ENCODE peak calls at places on chromosome 9, in nine cellular contexts. One of them, this sample, is unnamed.

GRCh38 chr9:93196095-93197055 is 12.4 kb downstream of the WNK2 start:
- DNase-seq in hippocampal formation: no peak
- DNase-seq in hepatocyte: no peak
- DNase-seq in left colon: no peak
- DNase-seq in HT1080: no peak
- DNase-seq in stimulated activated CD8-positive, alpha-beta memory T cell treated with anti-CD3 and anti-CD28 coated beads, Interleukin-15, amount 100 ng/mL, for 24 hours: no peak
- DNase-seq in NCI-H2081: no peak
- DNase-seq in renal cortical epithelial cell: no peak
- DNase-seq in HuH-7: peak; percentile 42
- DNase-seq in this sample: no peak

GRCh38 chr9:72038890-72039410 is 21.5 kb downstream of the C9orf57 start:
- DNase-seq in HT1080: peak; percentile 68
- DNase-seq in hippocampal formation: peak; percentile 49
- DNase-seq in NCI-H2081: peak; percentile 52
- DNase-seq in HuH-7: peak; percentile 79
- DNase-seq in hepatocyte: peak; percentile 88
- DNase-seq in stimulated activated CD8-positive, alpha-beta memory T cell treated with anti-CD3 and anti-CD28 coated beads, Interleukin-15, amount 100 ng/mL, for 24 hours: peak; percentile 35
- DNase-seq in left colon: peak; percentile 80
- DNase-seq in renal cortical epithelial cell: peak; percentile 73
- DNase-seq in this sample: peak; percentile 85

GRCh38 chr9:73151653-73152382 is at the start of gene ANXA1:
- DNase-seq in left colon: no peak
- DNase-seq in renal cortical epithelial cell: peak; percentile 96
- DNase-seq in HT1080: peak; percentile 92
- DNase-seq in NCI-H2081: no peak
- DNase-seq in stimulated activated CD8-positive, alpha-beta memory T cell treated with anti-CD3 and anti-CD28 coated beads, Interleukin-15, amount 100 ng/mL, for 24 hours: no peak
- DNase-seq in hepatocyte: peak; percentile 48
- DNase-seq in hippocampal formation: no peak
- DNase-seq in HuH-7: no peak
- DNase-seq in this sample: no peak

GRCh38 chr9:81685763-81686613 is 3.4 kb downstream of the TLE1 start:
- DNase-seq in left colon: no peak
- DNase-seq in hepatocyte: peak; percentile 48
- DNase-seq in HuH-7: no peak
- DNase-seq in renal cortical epithelial cell: peak; percentile 51
- DNase-seq in HT1080: no peak
- DNase-seq in NCI-H2081: no peak
- DNase-seq in hippocampal formation: no peak
- DNase-seq in stimulated activated CD8-positive, alpha-beta memory T cell treated with anti-CD3 and anti-CD28 coated beads, Interleukin-15, amount 100 ng/mL, for 24 hours: no peak
- DNase-seq in this sample: no peak

GRCh38 chr9:130034570-130034969 is 8.4 kb downstream of the FNBP1 start:
- DNase-seq in hippocampal formation: no peak
- DNase-seq in renal cortical epithelial cell: peak; percentile 40
- DNase-seq in HT1080: peak; percentile 54
- DNase-seq in HuH-7: no peak
- DNase-seq in stimulated activated CD8-positive, alpha-beta memory T cell treated with anti-CD3 and anti-CD28 coated beads, Interleukin-15, amount 100 ng/mL, for 24 hours: no peak
- DNase-seq in hepatocyte: no peak
- DNase-seq in left colon: no peak
- DNase-seq in NCI-H2081: no peak
- DNase-seq in this sample: no peak

GRCh38 chr9:108850293-108850897 is 5.4 kb downstream of the ACTL7B start:
- DNase-seq in NCI-H2081: no peak
- DNase-seq in hippocampal formation: no peak
- DNase-seq in renal cortical epithelial cell: peak; percentile 63
- DNase-seq in HuH-7: peak; percentile 69
- DNase-seq in hepatocyte: peak; percentile 37
- DNase-seq in stimulated activated CD8-positive, alpha-beta memory T cell treated with anti-CD3 and anti-CD28 coated beads, Interleukin-15, amount 100 ng/mL, for 24 hours: no peak
- DNase-seq in HT1080: no peak
- DNase-seq in left colon: no peak
- DNase-seq in this sample: no peak

GRCh38 chr9:2496934-2497333 is 124.7 kb upstream of the VLDLR start:
- DNase-seq in renal cortical epithelial cell: no peak
- DNase-seq in HT1080: no peak
- DNase-seq in stimulated activated CD8-positive, alpha-beta memory T cell treated with anti-CD3 and anti-CD28 coated beads, Interleukin-15, amount 100 ng/mL, for 24 hours: no peak
- DNase-seq in NCI-H2081: no peak
- DNase-seq in hepatocyte: no peak
- DNase-seq in left colon: no peak
- DNase-seq in hippocampal formation: no peak
- DNase-seq in HuH-7: no peak
- DNase-seq in this sample: no peak

GRCh38 chr9:128244443-128245226 is 31.2 kb downstream of the GOLGA2 start:
- DNase-seq in hippocampal formation: no peak
- DNase-seq in hepatocyte: peak; percentile 92
- DNase-seq in HuH-7: no peak
- DNase-seq in left colon: peak; percentile 55
- DNase-seq in stimulated activated CD8-positive, alpha-beta memory T cell treated with anti-CD3 and anti-CD28 coated beads, Interleukin-15, amount 100 ng/mL, for 24 hours: no peak
- DNase-seq in HT1080: no peak
- DNase-seq in renal cortical epithelial cell: no peak
- DNase-seq in NCI-H2081: no peak
- DNase-seq in this sample: no peak

GRCh38 chr9:114592356-114592755 is 4.8 kb downstream of the ATP6V1G1 start:
- DNase-seq in HuH-7: no peak
- DNase-seq in stimulated activated CD8-positive, alpha-beta memory T cell treated with anti-CD3 and anti-CD28 coated beads, Interleukin-15, amount 100 ng/mL, for 24 hours: no peak
- DNase-seq in HT1080: peak; percentile 56
- DNase-seq in left colon: peak; percentile 29
- DNase-seq in hippocampal formation: no peak
- DNase-seq in hepatocyte: no peak
- DNase-seq in NCI-H2081: no peak
- DNase-seq in renal cortical epithelial cell: no peak
- DNase-seq in this sample: peak; percentile 33

GRCh38 chr9:119963258-119963797 is 594.1 kb upstream of the BRINP1 start:
- DNase-seq in hepatocyte: peak; percentile 30
- DNase-seq in left colon: no peak
- DNase-seq in NCI-H2081: no peak
- DNase-seq in HT1080: peak; percentile 2
- DNase-seq in hippocampal formation: no peak
- DNase-seq in renal cortical epithelial cell: peak; percentile 78
- DNase-seq in HuH-7: no peak
- DNase-seq in stimulated activated CD8-positive, alpha-beta memory T cell treated with anti-CD3 and anti-CD28 coated beads, Interleukin-15, amount 100 ng/mL, for 24 hours: no peak
- DNase-seq in this sample: peak; percentile 7

GRCh38 chr9:134913713-134914500 is 3.8 kb downstream of the FCN1 start:
- DNase-seq in stimulated activated CD8-positive, alpha-beta memory T cell treated with anti-CD3 and anti-CD28 coated beads, Interleukin-15, amount 100 ng/mL, for 24 hours: no peak
- DNase-seq in hippocampal formation: no peak
- DNase-seq in NCI-H2081: no peak
- DNase-seq in left colon: no peak
- DNase-seq in HT1080: no peak
- DNase-seq in hepatocyte: no peak
- DNase-seq in HuH-7: no peak
- DNase-seq in renal cortical epithelial cell: no peak
- DNase-seq in this sample: no peak

GRCh38 chr9:5838884-5839571 is 6.1 kb upstream of the ERMP1 start:
- DNase-seq in renal cortical epithelial cell: peak; percentile 95
- DNase-seq in hippocampal formation: no peak
- DNase-seq in NCI-H2081: peak; percentile 27
- DNase-seq in HuH-7: peak; percentile 70
- DNase-seq in stimulated activated CD8-positive, alpha-beta memory T cell treated with anti-CD3 and anti-CD28 coated beads, Interleukin-15, amount 100 ng/mL, for 24 hours: no peak
- DNase-seq in HT1080: peak; percentile 82
- DNase-seq in hepatocyte: peak; percentile 84
- DNase-seq in left colon: peak; percentile 43
- DNase-seq in this sample: no peak

GRCh38 chr9:121307976-121308375 is 40.0 kb downstream of the GSN start:
- DNase-seq in stimulated activated CD8-positive, alpha-beta memory T cell treated with anti-CD3 and anti-CD28 coated beads, Interleukin-15, amount 100 ng/mL, for 24 hours: no peak
- DNase-seq in HT1080: no peak
- DNase-seq in renal cortical epithelial cell: no peak
- DNase-seq in NCI-H2081: no peak
- DNase-seq in hepatocyte: no peak
- DNase-seq in hippocampal formation: no peak
- DNase-seq in left colon: no peak
- DNase-seq in HuH-7: no peak
- DNase-seq in this sample: no peak

GRCh38 chr9:1013018-1013417 is 36.6 kb downstream of the DMRT3 start:
- DNase-seq in left colon: no peak
- DNase-seq in hippocampal formation: no peak
- DNase-seq in HT1080: no peak
- DNase-seq in HuH-7: no peak
- DNase-seq in hepatocyte: no peak
- DNase-seq in renal cortical epithelial cell: no peak
- DNase-seq in NCI-H2081: no peak
- DNase-seq in stimulated activated CD8-positive, alpha-beta memory T cell treated with anti-CD3 and anti-CD28 coated beads, Interleukin-15, amount 100 ng/mL, for 24 hours: no peak
- DNase-seq in this sample: no peak

GRCh38 chr9:477146-477545 is 262.5 kb downstream of the DOCK8 start:
- DNase-seq in left colon: no peak
- DNase-seq in HT1080: no peak
- DNase-seq in HuH-7: no peak
- DNase-seq in stimulated activated CD8-positive, alpha-beta memory T cell treated with anti-CD3 and anti-CD28 coated beads, Interleukin-15, amount 100 ng/mL, for 24 hours: no peak
- DNase-seq in renal cortical epithelial cell: peak; percentile 48
- DNase-seq in hepatocyte: no peak
- DNase-seq in hippocampal formation: no peak
- DNase-seq in NCI-H2081: no peak
- DNase-seq in this sample: no peak

GRCh38 chr9:16505159-16505558 is 365.3 kb downstream of the BNC2 start:
- DNase-seq in stimulated activated CD8-positive, alpha-beta memory T cell treated with anti-CD3 and anti-CD28 coated beads, Interleukin-15, amount 100 ng/mL, for 24 hours: no peak
- DNase-seq in NCI-H2081: no peak
- DNase-seq in renal cortical epithelial cell: peak; percentile 58
- DNase-seq in hepatocyte: peak; percentile 24
- DNase-seq in HT1080: no peak
- DNase-seq in hippocampal formation: no peak
- DNase-seq in HuH-7: no peak
- DNase-seq in left colon: no peak
- DNase-seq in this sample: no peak

GRCh38 chr9:133473743-133474142 is 5.2 kb downstream of the SLC2A6 start:
- DNase-seq in left colon: no peak
- DNase-seq in HuH-7: no peak
- DNase-seq in stimulated activated CD8-positive, alpha-beta memory T cell treated with anti-CD3 and anti-CD28 coated beads, Interleukin-15, amount 100 ng/mL, for 24 hours: no peak
- DNase-seq in renal cortical epithelial cell: no peak
- DNase-seq in hepatocyte: no peak
- DNase-seq in NCI-H2081: no peak
- DNase-seq in HT1080: no peak
- DNase-seq in hippocampal formation: no peak
- DNase-seq in this sample: no peak

GRCh38 chr9:87771251-87772006 is 45.5 kb downstream of the CTSL start:
- DNase-seq in renal cortical epithelial cell: no peak
- DNase-seq in HT1080: no peak
- DNase-seq in left colon: no peak
- DNase-seq in hepatocyte: peak; percentile 9
- DNase-seq in stimulated activated CD8-positive, alpha-beta memory T cell treated with anti-CD3 and anti-CD28 coated beads, Interleukin-15, amount 100 ng/mL, for 24 hours: no peak
- DNase-seq in HuH-7: no peak
- DNase-seq in NCI-H2081: no peak
- DNase-seq in hippocampal formation: no peak
- DNase-seq in this sample: no peak

GRCh38 chr9:133425049-133425632 is 3.0 kb downstream of the ADAMTS13 start:
- DNase-seq in HuH-7: no peak
- DNase-seq in renal cortical epithelial cell: no peak
- DNase-seq in left colon: no peak
- DNase-seq in NCI-H2081: no peak
- DNase-seq in hippocampal formation: no peak
- DNase-seq in stimulated activated CD8-positive, alpha-beta memory T cell treated with anti-CD3 and anti-CD28 coated beads, Interleukin-15, amount 100 ng/mL, for 24 hours: no peak
- DNase-seq in hepatocyte: no peak
- DNase-seq in HT1080: no peak
- DNase-seq in this sample: no peak

GRCh38 chr9:130939405-130939941 is 426 bp upstream of the FIBCD1 start:
- DNase-seq in HT1080: no peak
- DNase-seq in NCI-H2081: no peak
- DNase-seq in renal cortical epithelial cell: no peak
- DNase-seq in HuH-7: no peak
- DNase-seq in hepatocyte: no peak
- DNase-seq in hippocampal formation: no peak
- DNase-seq in stimulated activated CD8-positive, alpha-beta memory T cell treated with anti-CD3 and anti-CD28 coated beads, Interleukin-15, amount 100 ng/mL, for 24 hours: no peak
- DNase-seq in left colon: peak; percentile 43
- DNase-seq in this sample: no peak

GRCh38 chr9:134802201-134802795 is 78.3 kb upstream of the FCN2 start:
- DNase-seq in NCI-H2081: no peak
- DNase-seq in hippocampal formation: no peak
- DNase-seq in left colon: no peak
- DNase-seq in HuH-7: no peak
- DNase-seq in stimulated activated CD8-positive, alpha-beta memory T cell treated with anti-CD3 and anti-CD28 coated beads, Interleukin-15, amount 100 ng/mL, for 24 hours: no peak
- DNase-seq in hepatocyte: no peak
- DNase-seq in HT1080: no peak
- DNase-seq in renal cortical epithelial cell: no peak
- DNase-seq in this sample: no peak

GRCh38 chr9:131438190-131438589 is 44.3 kb downstream of the PRRC2B start:
- DNase-seq in left colon: no peak
- DNase-seq in HuH-7: no peak
- DNase-seq in NCI-H2081: no peak
- DNase-seq in hepatocyte: no peak
- DNase-seq in stimulated activated CD8-positive, alpha-beta memory T cell treated with anti-CD3 and anti-CD28 coated beads, Interleukin-15, amount 100 ng/mL, for 24 hours: no peak
- DNase-seq in HT1080: no peak
- DNase-seq in hippocampal formation: no peak
- DNase-seq in renal cortical epithelial cell: no peak
- DNase-seq in this sample: no peak